ENCODE peak calls at places on chromosomes 16 and 17, in four cellular contexts. P is IMR-90, U is K562, E is SK-N-SH. J is an unnamed sample. For H3K27me3, the result is how much of the 10 kb centered on the place peaks cover.

GRCh38 chr17:2705888-2706795 is 5.4 kb downstream of the CLUH start:
- DNase-seq in P (no peak), U (no peak), E (no peak), J (no peak)

GRCh38 chr16:2686912-2687507 is 4.7 kb downstream of the KCTD5 start:
- DNase-seq in P (no peak), U (peak), E (no peak), J (peak)

GRCh38 chr17:13735444-13735843 is 133.7 kb upstream of the HS3ST3A1 start:
- DNase-seq in P (peak), U (peak), E (peak), J (no peak)

GRCh38 chr17:34637548-34638525 is 58.5 kb downstream of the TMEM132E start:
- DNase-seq in P (peak), U (peak), E (peak), J (no peak)

GRCh38 chr17:35795007-35795870 is at the start of gene MMP28:
- DNase-seq in P (no peak), U (peak), E (peak), J (no peak)

GRCh38 chr16:85167589-85168537 is 55.6 kb upstream of the CIBAR2 start:
- DNase-seq in P (no peak), U (no peak), E (no peak), J (no peak)

GRCh38 chr17:79613195-79613517 is 2.3 kb upstream of the RBFOX3 start:
- DNase-seq in P (no peak), U (no peak), E (no peak), J (no peak)

GRCh38 chr16:57480127-57480753 is 6.1 kb downstream of the DOK4 start:
- DNase-seq in P (peak), U (peak), E (peak), J (no peak)

GRCh38 chr17:80760501-80760900 is 215.9 kb downstream of the RPTOR start:
- DNase-seq in P (no peak), U (no peak), E (no peak), J (peak)

GRCh38 chr17:72363336-72363620 is 242.5 kb downstream of the SOX9 start:
- DNase-seq in P (no peak), U (no peak), E (peak), J (no peak)

GRCh38 chr17:78861229-78861628 is 20.6 kb upstream of the USP36 start:
- DNase-seq in P (no peak), U (no peak), E (no peak), J (no peak)

GRCh38 chr16:77961811-77962210 is 60.5 kb upstream of the CLEC3A start:
- DNase-seq in P (peak), U (no peak), E (no peak), J (no peak)

GRCh38 chr17:14156689-14157088 is 80.0 kb downstream of the CDRT15 start:
- DNase-seq in P (peak), U (no peak), E (no peak), J (no peak)

GRCh38 chr17:10149573-10150399 is 48.6 kb downstream of the GAS7 start:
- DNase-seq in P (peak), U (peak), E (no peak), J (peak)

GRCh38 chr17:61522088-61522487 is 68.9 kb downstream of the NACA2 start:
- DNase-seq in P (no peak), U (no peak), E (no peak), J (no peak)

GRCh38 chr16:75099738-75100615 is 16.6 kb downstream of the LDHD start:
- DNase-seq in P (no peak), U (no peak), E (peak), J (no peak)

GRCh38 chr17:31094600-31095238 is at the start of gene NF1:
- DNase-seq in P (peak), U (peak), E (peak), J (peak)

GRCh38 chr17:3527468-3527867 is 30.1 kb downstream of the TRPV3 start:
- DNase-seq in P (no peak), U (no peak), E (no peak), J (no peak)

GRCh38 chr17:8939496-8940334 is 25.8 kb downstream of the PIK3R5 start:
- DNase-seq in P (no peak), U (no peak), E (no peak), J (peak)

GRCh38 chr16:10827691-10828341 is 9.2 kb upstream of the TVP23A start:
- DNase-seq in P (peak), U (no peak), E (no peak), J (no peak)

GRCh38 chr16:2497116-2497630 is 16.6 kb upstream of the ATP6V0C start:
- DNase-seq in P (no peak), U (peak), E (peak), J (no peak)

GRCh38 chr16:84143784-84144199 is 1.2 kb downstream of the HSDL1 start:
- DNase-seq in P (no peak), U (peak), E (no peak), J (no peak)

GRCh38 chr17:1557355-1558095 is 5.1 kb downstream of the PITPNA start:
- DNase-seq in P (peak), U (no peak), E (no peak), J (no peak)

GRCh38 chr17:40486513-40487370 is 14.7 kb downstream of the TNS4 start:
- DNase-seq in P (peak), U (no peak), E (no peak), J (no peak)

GRCh38 chr16:14502932-14503741 is 126.9 kb downstream of the PARN start:
- DNase-seq in P (peak), U (peak), E (no peak), J (peak)

GRCh38 chr16:80023865-80024264 is 423.3 kb upstream of the MAF start:
- DNase-seq in P (peak), U (no peak), E (no peak), J (no peak)

GRCh38 chr16:83561876-83562275 is 245.9 kb upstream of the HSBP1 start:
- DNase-seq in P (peak), U (peak), E (no peak), J (no peak)

GRCh38 chr17:57442914-57443571 is 186.7 kb downstream of the MSI2 start:
- DNase-seq in P (no peak), U (no peak), E (no peak), J (no peak)

GRCh38 chr17:57445772-57446472 is 189.6 kb downstream of the MSI2 start:
- DNase-seq in P (no peak), U (no peak), E (no peak), J (no peak)

GRCh38 chr17:57443781-57444180 is 187.5 kb downstream of the MSI2 start:
- DNase-seq in P (no peak), U (no peak), E (no peak), J (no peak)

GRCh38 chr17:57445051-57445450 is 188.7 kb downstream of the MSI2 start:
- DNase-seq in P (no peak), U (no peak), E (no peak), J (no peak)

GRCh38 chr17:57444632-57445031 is 188.3 kb downstream of the MSI2 start:
- DNase-seq in P (no peak), U (no peak), E (no peak), J (no peak)
- TF ChIP-seq USF2 in P (no peak), U (no peak), E (no peak), J (no peak)

DNA sequence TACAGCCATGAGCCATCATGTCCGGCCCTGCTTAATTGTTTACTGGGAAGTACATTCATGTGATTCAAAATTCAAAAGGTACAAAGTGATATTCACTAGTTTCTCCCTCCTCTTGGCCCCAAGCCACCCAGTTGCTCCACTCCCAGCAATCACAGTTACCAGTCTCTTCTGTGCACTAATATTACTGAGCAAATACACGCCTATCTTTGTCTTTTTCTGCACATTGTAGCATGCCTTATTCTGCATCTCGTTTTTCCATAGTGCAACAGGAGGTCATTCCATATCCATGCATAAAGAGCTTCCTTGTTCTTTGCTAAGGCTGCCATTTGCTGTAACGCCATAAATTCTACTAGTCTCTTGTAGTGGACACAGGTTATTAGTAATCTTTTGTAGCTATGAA is 2.2 kb upstream of the ALOX15 start:
- DNase-seq in P (no peak), U (no peak), E (no peak), J (no peak)
- H3K27me3 ChIP-seq in P (half or more), U (under half), E (half or more), J (under half)

DNA sequence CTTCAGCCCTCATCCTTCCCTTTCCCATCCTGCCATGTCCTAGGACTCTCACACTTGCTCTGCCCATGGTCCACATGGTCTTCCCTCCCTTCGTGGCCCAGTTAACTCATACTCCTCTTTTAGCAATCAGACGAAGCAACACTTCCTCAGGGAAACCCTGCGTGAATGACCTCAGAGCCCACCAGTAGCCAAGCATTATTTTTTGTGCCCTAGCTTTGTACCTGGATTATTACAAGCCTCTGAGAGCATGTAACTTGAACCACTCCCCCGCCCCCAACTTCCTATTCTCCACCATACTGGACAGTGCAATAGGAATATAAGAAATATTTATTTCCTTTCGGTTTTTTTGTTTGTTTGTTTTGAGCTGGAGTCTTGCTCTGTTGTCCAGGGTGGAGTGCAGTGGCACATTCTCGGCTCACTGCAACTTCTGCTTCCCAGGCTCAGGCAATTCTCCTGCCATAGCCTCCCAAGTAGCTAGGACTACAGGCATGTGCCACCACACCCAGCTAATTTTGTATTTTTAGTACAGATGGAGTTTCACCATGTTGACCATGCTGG is 2.9 kb downstream of the CPPED1 start:
- DNase-seq in P (no peak), U (no peak), E (no peak), J (no peak)
- TF ChIP-seq USF2 in P (no peak), U (no peak), E (no peak), J (no peak)

GRCh38 chr17:73747221-73748002 is 103.2 kb upstream of the SDK2 start:
- DNase-seq in P (no peak), U (no peak), E (no peak), J (no peak)
- H3K27me3 ChIP-seq in P (under half), U (under half), E (under half), J (under half)

GRCh38 chr17:38750044-38750311 is 1.8 kb upstream of the PCGF2 start:
- DNase-seq in P (no peak), U (no peak), E (no peak), J (no peak)
- TF ChIP-seq USF2 in P (no peak), U (no peak), E (no peak), J (no peak)

GRCh38 chr17:28371245-28372202 is at the start of gene SARM1:
- DNase-seq in P (peak), U (peak), E (peak), J (peak)
- H3K27me3 ChIP-seq in P (under half), U (under half), E (under half), J (under half)

DNA sequence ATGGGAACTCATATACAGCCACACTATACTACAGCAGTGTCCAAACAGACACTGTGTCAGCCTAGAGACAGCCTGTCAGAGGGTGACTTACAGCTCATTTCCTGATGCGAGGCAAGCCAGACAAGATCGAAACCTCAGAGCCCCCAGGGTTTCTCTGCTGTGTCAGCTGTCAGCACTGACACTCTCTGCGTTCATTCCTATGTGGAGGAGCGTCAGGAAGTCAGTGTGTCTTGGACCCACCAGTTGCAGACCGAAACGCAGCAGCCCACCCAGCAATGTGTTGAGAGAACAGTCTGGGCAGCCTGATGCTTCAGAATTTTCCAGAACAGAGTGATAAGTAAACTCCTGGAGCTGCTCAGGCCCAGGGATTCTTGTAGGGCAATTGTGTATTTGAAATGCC is 20.6 kb upstream of the MAPT start:
- DNase-seq in P (no peak), U (no peak), E (peak), J (no peak)
- TF ChIP-seq USF2 in P (no peak), U (no peak), E (no peak), J (no peak)

J was measured in GM12878.